ENCODE peak calls at places on chromosomes 5 and 9, in nine cellular contexts. F is astrocyte of the cerebellum; V is natural killer cell; E is WTC11; J is CD4-positive, alpha-beta T cell; K is lung; H is cardiac muscle cell; N is neural crest cell; Y is epithelial cell of esophagus. A is an unnamed sample.

GRCh38 chr5:100643473-100643872 is 108.3 kb downstream of the FAM174A start:
- DNase-seq in F (peak), V (no peak), E (no peak), J (no peak), K (no peak), H (peak), N (no peak), Y (peak), A (no peak)

GRCh38 chr5:95822038-95822407 is 503 bp downstream of the GLRX start:
- DNase-seq in F (no peak), V (no peak), E (peak), J (no peak), K (no peak), H (peak), N (no peak), Y (peak), A (peak)

GRCh38 chr9:27595733-27596132 is 22.5 kb upstream of the C9orf72 start:
- DNase-seq in F (no peak), V (no peak), E (no peak), J (no peak), K (no peak), H (no peak), N (no peak), Y (no peak), A (no peak)

GRCh38 chr5:127987354-127988148 is 96.0 kb upstream of the SLC12A2 start:
- DNase-seq in F (peak), V (no peak), E (no peak), J (no peak), K (no peak), H (peak), N (no peak), Y (no peak), A (no peak)

GRCh38 chr5:103340717-103341397 is 82.3 kb downstream of the MACIR start:
- DNase-seq in F (no peak), V (no peak), E (no peak), J (no peak), K (no peak), H (peak), N (no peak), Y (no peak), A (no peak)

GRCh38 chr9:96556701-96557461 is 62.8 kb downstream of the CDC14B start:
- DNase-seq in F (no peak), V (no peak), E (no peak), J (no peak), K (no peak), H (no peak), N (no peak), Y (no peak), A (no peak)

GRCh38 chr9:114426046-114426948 is 38.5 kb upstream of the AKNA start:
- DNase-seq in F (no peak), V (no peak), E (no peak), J (no peak), K (no peak), H (no peak), N (no peak), Y (no peak), A (no peak)

GRCh38 chr9:76621011-76621410 is 143.2 kb upstream of the PCA3 start:
- DNase-seq in F (no peak), V (no peak), E (no peak), J (no peak), K (no peak), H (no peak), N (no peak), Y (no peak), A (no peak)

GRCh38 chr5:158594595-158595242 is 505.0 kb downstream of the EBF1 start:
- DNase-seq in F (no peak), V (no peak), E (no peak), J (no peak), K (no peak), H (no peak), N (no peak), Y (no peak), A (no peak)

GRCh38 chr5:163548649-163549048 is 43.2 kb downstream of the MAT2B start:
- DNase-seq in F (no peak), V (no peak), E (no peak), J (no peak), K (no peak), H (no peak), N (no peak), Y (no peak), A (no peak)

GRCh38 chr9:87857141-87857947 is 25.3 kb upstream of the SPATA31E1 start:
- DNase-seq in F (no peak), V (no peak), E (no peak), J (no peak), K (no peak), H (no peak), N (no peak), Y (no peak), A (no peak)

GRCh38 chr5:105849701-105850100 is 1821.0 kb downstream of the EFNA5 start:
- DNase-seq in F (no peak), V (no peak), E (no peak), J (no peak), K (no peak), H (no peak), N (no peak), Y (peak), A (no peak)

GRCh38 chr5:159128070-159128507 is 28.4 kb upstream of the EBF1 start:
- DNase-seq in F (no peak), V (no peak), E (no peak), J (no peak), K (no peak), H (no peak), N (no peak), Y (no peak), A (no peak)

GRCh38 chr5:132383984-132384383 is 14.5 kb downstream of the SLC22A5 start:
- DNase-seq in F (no peak), V (no peak), E (no peak), J (no peak), K (no peak), H (no peak), N (no peak), Y (no peak), A (no peak)

GRCh38 chr5:157563373-157564148 is 12.0 kb downstream of the ADAM19 start:
- DNase-seq in F (peak), V (no peak), E (no peak), J (no peak), K (no peak), H (peak), N (no peak), Y (no peak), A (no peak)

GRCh38 chr5:124927735-124928134 is 181.3 kb upstream of the ZNF608 start:
- DNase-seq in F (no peak), V (no peak), E (no peak), J (no peak), K (no peak), H (peak), N (no peak), Y (peak), A (no peak)

GRCh38 chr9:14346826-14347407 is 33.0 kb upstream of the NFIB start:
- DNase-seq in F (no peak), V (no peak), E (peak), J (no peak), K (no peak), H (peak), N (no peak), Y (no peak), A (no peak)

GRCh38 chr5:85340790-85341189 is 956.1 kb upstream of the EDIL3 start:
- DNase-seq in F (no peak), V (no peak), E (no peak), J (no peak), K (no peak), H (no peak), N (no peak), Y (no peak), A (no peak)

GRCh38 chr9:29945012-29945411 is 2371.7 kb upstream of the C9orf72 start:
- DNase-seq in F (no peak), V (no peak), E (no peak), J (no peak), K (no peak), H (no peak), N (no peak), Y (no peak), A (no peak)

GRCh38 chr5:145960848-145961600 is 24.6 kb downstream of the SH3RF2 start:
- DNase-seq in F (no peak), V (no peak), E (no peak), J (no peak), K (no peak), H (no peak), N (no peak), Y (peak), A (no peak)

GRCh38 chr5:107253246-107253645 is 417.5 kb downstream of the EFNA5 start:
- DNase-seq in F (no peak), V (no peak), E (no peak), J (no peak), K (no peak), H (no peak), N (no peak), Y (no peak), A (no peak)

GRCh38 chr9:101639785-101640437 is 45.1 kb upstream of the PPP3R2 start:
- DNase-seq in F (no peak), V (no peak), E (no peak), J (no peak), K (no peak), H (no peak), N (no peak), Y (peak), A (no peak)

GRCh38 chr9:80605129-80605528 is 1033.4 kb downstream of the TLE4 start:
- DNase-seq in F (peak), V (no peak), E (no peak), J (no peak), K (no peak), H (peak), N (no peak), Y (peak), A (no peak)

GRCh38 chr5:141761-142160 is 49.5 kb upstream of the LRRC14B start:
- DNase-seq in F (no peak), V (no peak), E (no peak), J (no peak), K (no peak), H (no peak), N (no peak), Y (no peak), A (no peak)

GRCh38 chr5:176875014-176875550 is 24.1 kb downstream of the HK3 start:
- DNase-seq in F (no peak), V (no peak), E (no peak), J (no peak), K (no peak), H (no peak), N (no peak), Y (no peak), A (no peak)

GRCh38 chr5:111194925-111195324 is 29.3 kb upstream of the CAMK4 start:
- DNase-seq in F (no peak), V (no peak), E (no peak), J (no peak), K (no peak), H (no peak), N (no peak), Y (no peak), A (no peak)

GRCh38 chr5:114305402-114306207 is 56.3 kb upstream of the KCNN2 start:
- DNase-seq in F (peak), V (no peak), E (no peak), J (no peak), K (no peak), H (peak), N (no peak), Y (peak), A (no peak)

GRCh38 chr9:114958021-114958846 is 27.8 kb upstream of the TNFSF8 start:
- DNase-seq in F (no peak), V (no peak), E (no peak), J (no peak), K (peak), H (peak), N (no peak), Y (no peak), A (no peak)

GRCh38 chr9:33823801-33824200 is 6.8 kb downstream of the UBE2R2 start:
- DNase-seq in F (no peak), V (no peak), E (no peak), J (no peak), K (no peak), H (no peak), N (no peak), Y (no peak), A (no peak)

GRCh38 chr9:116975119-116975518 is 288.0 kb downstream of the TRIM32 start:
- DNase-seq in F (no peak), V (no peak), E (no peak), J (no peak), K (no peak), H (no peak), N (no peak), Y (no peak), A (no peak)

GRCh38 chr5:164679461-164679860 is 1174.0 kb downstream of the MAT2B start:
- DNase-seq in F (no peak), V (no peak), E (no peak), J (no peak), K (no peak), H (no peak), N (no peak), Y (peak), A (no peak)

GRCh38 chr5:68227532-68228160 is 12.1 kb downstream of the PIK3R1 start:
- DNase-seq in F (no peak), V (no peak), E (no peak), J (no peak), K (no peak), H (no peak), N (no peak), Y (no peak), A (no peak)

GRCh38 chr9:92141144-92142129 is 26.2 kb upstream of the SPTLC1 start:
- DNase-seq in F (no peak), V (no peak), E (peak), J (no peak), K (no peak), H (peak), N (no peak), Y (peak), A (no peak)
- TF ChIP-seq CTCF in F (no peak), V (no peak), E (no peak), J (no peak), K (no peak), H (no peak), N (peak), Y (no peak), A (no peak)

DNA sequence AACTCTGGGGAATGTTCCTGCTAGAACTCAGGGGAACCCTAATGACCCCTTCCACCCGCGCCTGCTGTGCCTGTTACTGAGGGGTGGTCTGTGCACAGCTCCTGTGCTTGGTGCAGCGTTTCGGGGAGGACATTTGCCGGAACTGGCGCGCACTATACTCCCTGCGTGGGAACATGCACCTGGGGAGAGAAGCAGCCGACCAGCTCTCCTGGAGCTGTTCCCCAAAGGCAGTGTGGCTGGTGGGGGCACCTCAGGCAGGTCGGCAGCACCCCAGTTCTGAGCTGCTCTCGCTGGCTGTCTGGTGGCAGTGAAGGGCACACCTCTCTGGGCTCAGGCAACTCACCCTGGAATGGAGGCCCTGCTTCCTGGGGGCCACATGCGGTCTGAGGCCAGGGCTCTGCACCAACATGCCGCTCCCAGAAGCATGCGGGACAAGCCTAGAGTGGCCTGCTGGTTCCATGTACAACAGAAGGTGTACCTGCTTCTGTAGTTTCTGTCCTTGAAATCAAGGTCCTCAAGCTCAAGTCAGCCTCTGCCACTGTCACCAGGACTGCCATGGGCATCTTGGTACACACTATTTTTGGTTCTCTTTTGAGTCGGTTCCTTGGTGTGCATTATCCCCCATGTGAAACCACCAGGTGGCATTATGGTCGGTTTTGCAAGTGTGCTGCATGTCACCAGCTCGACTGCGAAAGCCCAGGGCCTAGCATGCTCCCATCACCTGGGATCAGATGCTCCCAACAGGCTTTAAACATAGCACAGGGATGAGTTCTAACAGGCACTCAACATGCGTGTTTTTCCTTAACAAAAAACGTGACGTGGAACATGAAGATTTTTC is 7.8 kb upstream of the MRNIP start:
- DNase-seq in F (no peak), V (no peak), E (no peak), J (no peak), K (no peak), H (no peak), N (no peak), Y (peak), A (no peak)
- TF ChIP-seq CTCF in F (peak), V (no peak), E (no peak), J (no peak), K (no peak), H (no peak), N (no peak), Y (peak), A (no peak)

DNA sequence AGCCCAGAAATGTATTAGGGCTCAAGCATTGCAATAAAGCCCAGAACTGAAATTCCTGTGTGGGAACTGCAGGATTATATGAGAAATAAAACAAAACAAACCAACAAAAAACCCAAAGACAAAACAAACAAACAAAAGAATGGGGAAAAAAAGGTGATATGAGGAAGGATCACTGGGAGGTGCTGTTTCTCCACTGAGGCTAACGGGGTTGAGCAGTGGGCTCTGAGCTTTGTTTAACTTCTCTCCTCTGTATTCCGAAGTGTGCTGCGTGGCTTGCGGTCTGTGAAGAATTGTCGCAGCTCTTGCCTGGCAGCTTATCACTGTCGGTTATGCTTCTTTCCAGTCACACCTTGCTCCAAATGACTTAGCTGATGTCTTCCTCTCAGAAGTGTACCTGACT is 106.3 kb downstream of the TENT4A start:
- DNase-seq in F (no peak), V (no peak), E (peak), J (no peak), K (no peak), H (no peak), N (no peak), Y (no peak), A (no peak)
- TF ChIP-seq CTCF in F (no peak), V (no peak), E (no peak), J (no peak), K (no peak), H (no peak), N (peak), Y (no peak), A (no peak)

GRCh38 chr5:153974131-153974812 is 64.4 kb downstream of the FAM114A2 start:
- DNase-seq in F (peak), V (no peak), E (peak), J (no peak), K (peak), H (peak), N (peak), Y (peak), A (no peak)
- TF ChIP-seq CTCF in F (peak), V (peak), E (peak), J (peak), K (peak), H (peak), N (peak), Y (peak), A (peak)

DNA sequence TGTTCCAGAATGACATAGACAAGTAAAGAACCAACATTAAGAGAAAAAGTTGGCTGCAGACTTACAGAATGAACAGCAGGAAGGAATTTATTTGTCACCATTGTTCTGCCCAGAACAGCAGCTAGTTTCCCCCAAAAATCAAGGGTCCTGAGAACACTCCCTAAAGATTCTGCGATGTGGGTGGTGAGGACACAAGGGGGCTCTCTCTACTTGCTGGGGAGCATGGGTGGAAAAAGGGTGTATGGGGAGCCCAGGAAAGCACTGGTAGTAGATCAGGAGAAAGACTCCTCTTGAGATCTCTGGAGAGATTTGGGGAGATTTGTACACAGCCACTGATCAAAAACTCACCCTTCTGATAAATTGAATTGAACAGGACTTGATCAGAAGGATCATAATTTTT is 316.5 kb downstream of the KCTD16 start:
- DNase-seq in F (no peak), V (no peak), E (peak), J (no peak), K (no peak), H (no peak), N (no peak), Y (no peak), A (no peak)
- TF ChIP-seq CTCF in F (no peak), V (no peak), E (no peak), J (no peak), K (no peak), H (no peak), N (no peak), Y (no peak), A (no peak)

DNA sequence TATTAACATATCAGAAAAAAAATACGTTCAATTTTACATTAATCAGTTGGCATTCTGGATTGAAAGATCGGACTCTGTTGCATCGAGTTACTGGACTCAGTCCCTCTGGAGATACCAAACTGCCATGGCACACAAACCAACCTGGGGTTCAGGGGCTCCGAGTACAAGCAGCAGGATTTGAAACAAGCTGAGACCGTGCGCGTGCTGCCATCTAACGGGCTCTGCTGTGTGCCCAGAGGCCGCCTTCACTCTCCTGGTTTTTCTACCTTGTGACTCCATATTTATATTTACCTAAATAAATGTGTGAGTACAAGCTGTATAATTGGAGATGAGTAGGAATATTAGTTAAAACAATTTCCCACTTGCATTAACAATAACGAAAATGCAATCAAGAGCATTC is 48.2 kb downstream of the ANXA1 start:
- DNase-seq in F (no peak), V (no peak), E (peak), J (no peak), K (no peak), H (no peak), N (peak), Y (peak), A (no peak)
- TF ChIP-seq CTCF in F (peak), V (no peak), E (peak), J (no peak), K (no peak), H (peak), N (peak), Y (peak), A (peak)

GRCh38 chr9:136695955-136696354 is 8.7 kb upstream of the AGPAT2 start:
- DNase-seq in F (no peak), V (no peak), E (no peak), J (no peak), K (no peak), H (no peak), N (no peak), Y (no peak), A (no peak)
- TF ChIP-seq CTCF in F (no peak), V (no peak), E (no peak), J (no peak), K (no peak), H (no peak), N (no peak), Y (no peak), A (no peak)